ENCODE peak calls at places on chromosome 22, in five cellular contexts. One of them, this sample, is unnamed.

GRCh38 chr22:19799322-19800190 is 39.0 kb downstream of the TBX1 start:
- DNase-seq in lower leg skin: no peak
- DNase-seq in coronary artery: no peak
- DNase-seq in IMR-90: peak
- DNase-seq in colonic mucosa: no peak
- DNase-seq in this sample: no peak

GRCh38 chr22:20080445-20080775 is 369 bp downstream of the DGCR8 start:
- DNase-seq in colonic mucosa: peak
- DNase-seq in coronary artery: no peak
- DNase-seq in IMR-90: peak
- DNase-seq in lower leg skin: no peak
- DNase-seq in this sample: no peak

GRCh38 chr22:33404723-33405122 is 346.5 kb upstream of the SYN3 start:
- DNase-seq in lower leg skin: no peak
- DNase-seq in colonic mucosa: no peak
- DNase-seq in coronary artery: no peak
- DNase-seq in IMR-90: no peak
- DNase-seq in this sample: no peak

GRCh38 chr22:40408718-40409612 is 38.6 kb downstream of the SGSM3 start:
- DNase-seq in IMR-90: no peak
- DNase-seq in lower leg skin: no peak
- DNase-seq in colonic mucosa: no peak
- DNase-seq in coronary artery: no peak
- DNase-seq in this sample: no peak

GRCh38 chr22:49140921-49141680 is 686.6 kb downstream of the BRD1 start:
- DNase-seq in coronary artery: peak
- DNase-seq in lower leg skin: no peak
- DNase-seq in IMR-90: no peak
- DNase-seq in colonic mucosa: no peak
- DNase-seq in this sample: no peak

GRCh38 chr22:46069518-46070214 is 80.7 kb upstream of the PPARA start:
- DNase-seq in IMR-90: peak
- DNase-seq in coronary artery: peak
- DNase-seq in lower leg skin: peak
- DNase-seq in colonic mucosa: peak
- DNase-seq in this sample: peak

GRCh38 chr22:24706050-24706449 is 68.5 kb downstream of the PIWIL3 start:
- DNase-seq in lower leg skin: no peak
- DNase-seq in coronary artery: no peak
- DNase-seq in colonic mucosa: no peak
- DNase-seq in IMR-90: no peak
- DNase-seq in this sample: no peak

GRCh38 chr22:41417622-41418390 is 28.8 kb downstream of the TOB2 start:
- DNase-seq in lower leg skin: peak
- DNase-seq in colonic mucosa: peak
- DNase-seq in IMR-90: no peak
- DNase-seq in coronary artery: peak
- DNase-seq in this sample: peak

GRCh38 chr22:50306753-50307749 is at the start of gene PLXNB2:
- DNase-seq in colonic mucosa: peak
- DNase-seq in coronary artery: no peak
- DNase-seq in IMR-90: peak
- DNase-seq in lower leg skin: peak
- DNase-seq in this sample: no peak

DNA sequence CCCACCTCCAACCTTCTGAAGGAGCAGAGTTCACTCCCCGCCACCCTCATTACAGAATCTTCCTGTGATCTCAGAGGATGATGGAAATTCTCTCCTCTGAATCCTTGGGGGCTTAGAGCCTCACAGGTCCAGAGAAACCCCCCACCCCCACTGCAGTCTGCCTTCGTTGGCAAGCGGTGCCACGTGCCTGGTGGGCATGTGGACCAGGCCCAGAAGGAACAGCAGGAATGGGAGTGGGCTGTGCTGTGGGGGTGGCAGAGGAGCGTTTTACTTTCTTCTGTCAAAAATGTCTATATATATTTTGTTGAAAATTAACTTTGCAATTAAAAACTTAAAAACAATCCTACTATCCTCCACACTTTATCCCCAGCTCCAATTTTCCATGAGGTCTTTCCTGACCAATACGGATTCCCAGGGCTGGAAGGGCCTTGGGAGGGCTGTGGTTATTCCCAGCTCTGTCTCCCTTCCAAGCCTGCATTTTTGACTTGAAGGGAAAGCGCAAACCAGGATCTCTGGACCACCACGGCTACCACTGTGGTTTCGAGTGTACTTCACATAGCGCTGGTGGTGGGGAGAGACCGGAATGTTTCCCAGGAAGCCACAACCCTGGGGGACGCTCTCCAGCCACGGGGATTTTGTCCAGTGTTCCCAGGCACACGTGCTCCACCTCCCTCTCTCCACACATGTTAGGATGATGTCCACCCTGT is 986 bp upstream of the NPTXR start:
- DNase-seq in IMR-90: no peak
- DNase-seq in coronary artery: no peak
- DNase-seq in colonic mucosa: no peak
- DNase-seq in lower leg skin: no peak
- DNase-seq in this sample: no peak
- H3K4me3 ChIP-seq in IMR-90: no peak
- H3K4me3 ChIP-seq in coronary artery: peak
- H3K4me3 ChIP-seq in colonic mucosa: no peak
- H3K4me3 ChIP-seq in lower leg skin: no peak
- H3K4me3 ChIP-seq in this sample: no peak

GRCh38 chr22:17966403-17966717 is 58.0 kb downstream of the MICAL3 start:
- DNase-seq in colonic mucosa: no peak
- DNase-seq in coronary artery: no peak
- DNase-seq in lower leg skin: no peak
- DNase-seq in IMR-90: no peak
- DNase-seq in this sample: no peak

GRCh38 chr22:17965538-17966402 is 58.6 kb downstream of the MICAL3 start:
- DNase-seq in lower leg skin: no peak
- DNase-seq in coronary artery: no peak
- DNase-seq in IMR-90: no peak
- DNase-seq in colonic mucosa: no peak
- DNase-seq in this sample: no peak

GRCh38 chr22:17964153-17964552 is 60.2 kb downstream of the MICAL3 start:
- DNase-seq in colonic mucosa: no peak
- DNase-seq in lower leg skin: no peak
- DNase-seq in IMR-90: no peak
- DNase-seq in coronary artery: no peak
- DNase-seq in this sample: no peak

GRCh38 chr22:17963015-17963414 is 61.3 kb downstream of the MICAL3 start:
- DNase-seq in colonic mucosa: no peak
- DNase-seq in IMR-90: no peak
- DNase-seq in coronary artery: no peak
- DNase-seq in lower leg skin: no peak
- DNase-seq in this sample: no peak

DNA sequence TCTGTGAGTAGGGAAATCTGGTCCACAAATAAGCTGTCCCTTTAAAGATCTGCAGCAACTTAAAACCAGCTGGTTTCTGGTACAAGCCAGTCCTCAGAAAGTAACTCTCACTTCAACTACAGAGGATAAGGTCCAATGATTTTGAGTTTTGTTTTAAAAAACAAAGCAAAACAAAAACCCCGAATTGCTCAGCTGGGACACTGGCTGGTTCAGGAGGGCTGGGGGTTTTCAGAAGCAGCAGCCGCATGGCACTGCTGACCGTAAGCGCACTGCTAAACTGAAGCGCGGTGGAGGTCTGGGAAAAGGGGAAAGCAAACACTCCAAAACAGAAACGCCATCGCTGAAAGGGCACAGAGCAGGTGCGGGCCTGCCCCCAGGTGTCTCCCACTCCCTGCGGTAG is 59.7 kb downstream of the MICAL3 start:
- DNase-seq in lower leg skin: no peak
- DNase-seq in colonic mucosa: no peak
- DNase-seq in IMR-90: no peak
- DNase-seq in coronary artery: no peak
- DNase-seq in this sample: no peak
- TF ChIP-seq CTCF in lower leg skin: no peak
- TF ChIP-seq CTCF in colonic mucosa: no peak
- TF ChIP-seq CTCF in IMR-90: no peak
- TF ChIP-seq CTCF in coronary artery: no peak
- TF ChIP-seq CTCF in this sample: no peak

GRCh38 chr22:27299181-27300085 is 502.1 kb downstream of the MN1 start:
- DNase-seq in lower leg skin: no peak
- DNase-seq in IMR-90: no peak
- DNase-seq in coronary artery: no peak
- DNase-seq in colonic mucosa: no peak
- DNase-seq in this sample: no peak
- H3K4me3 ChIP-seq in lower leg skin: no peak
- H3K4me3 ChIP-seq in IMR-90: no peak
- H3K4me3 ChIP-seq in coronary artery: peak
- H3K4me3 ChIP-seq in colonic mucosa: no peak
- H3K4me3 ChIP-seq in this sample: no peak

GRCh38 chr22:37782340-37783168 is 25.2 kb upstream of the GCAT start:
- DNase-seq in colonic mucosa: peak
- DNase-seq in IMR-90: peak
- DNase-seq in lower leg skin: no peak
- DNase-seq in coronary artery: no peak
- DNase-seq in this sample: no peak
- TF ChIP-seq CTCF in colonic mucosa: no peak
- TF ChIP-seq CTCF in IMR-90: no peak
- TF ChIP-seq CTCF in lower leg skin: no peak
- TF ChIP-seq CTCF in coronary artery: no peak
- TF ChIP-seq CTCF in this sample: no peak

GRCh38 chr22:35742342-35743100 is 24.8 kb downstream of the APOL5 start:
- DNase-seq in coronary artery: no peak
- DNase-seq in colonic mucosa: no peak
- DNase-seq in IMR-90: peak
- DNase-seq in lower leg skin: no peak
- DNase-seq in this sample: no peak

GRCh38 chr22:35740616-35741015 is 22.9 kb downstream of the APOL5 start:
- DNase-seq in lower leg skin: no peak
- DNase-seq in colonic mucosa: no peak
- DNase-seq in IMR-90: no peak
- DNase-seq in coronary artery: no peak
- DNase-seq in this sample: no peak

GRCh38 chr22:35746248-35746647 is 28.6 kb downstream of the APOL5 start:
- DNase-seq in IMR-90: no peak
- DNase-seq in coronary artery: no peak
- DNase-seq in colonic mucosa: no peak
- DNase-seq in lower leg skin: no peak
- DNase-seq in this sample: no peak

GRCh38 chr22:35746946-35747703 is 29.5 kb downstream of the APOL5 start:
- DNase-seq in coronary artery: no peak
- DNase-seq in colonic mucosa: no peak
- DNase-seq in lower leg skin: no peak
- DNase-seq in IMR-90: peak
- DNase-seq in this sample: no peak

DNA sequence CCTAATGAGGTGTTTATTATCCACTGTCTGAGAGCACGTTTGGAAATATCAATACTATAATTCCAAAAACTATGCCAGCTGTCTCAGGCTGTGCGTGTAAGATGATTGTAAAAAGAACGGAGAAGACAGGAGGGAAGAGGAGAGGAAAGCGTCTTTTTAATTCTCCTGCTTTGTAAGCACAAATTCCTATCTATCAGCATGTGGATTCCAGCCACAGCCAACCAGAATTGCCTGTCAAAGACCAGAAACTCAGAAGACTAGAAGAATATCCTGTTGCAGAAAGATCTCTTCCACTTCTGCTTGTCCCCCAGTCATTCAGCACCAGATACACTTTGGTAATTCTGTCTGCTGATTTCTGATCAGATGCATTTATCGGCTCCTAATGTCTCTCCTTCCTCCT is 25.8 kb downstream of the APOL5 start:
- DNase-seq in colonic mucosa: no peak
- DNase-seq in coronary artery: no peak
- DNase-seq in lower leg skin: no peak
- DNase-seq in IMR-90: peak
- DNase-seq in this sample: no peak
- H3K4me3 ChIP-seq in colonic mucosa: no peak
- H3K4me3 ChIP-seq in coronary artery: no peak
- H3K4me3 ChIP-seq in lower leg skin: no peak
- H3K4me3 ChIP-seq in IMR-90: no peak
- H3K4me3 ChIP-seq in this sample: no peak

DNA sequence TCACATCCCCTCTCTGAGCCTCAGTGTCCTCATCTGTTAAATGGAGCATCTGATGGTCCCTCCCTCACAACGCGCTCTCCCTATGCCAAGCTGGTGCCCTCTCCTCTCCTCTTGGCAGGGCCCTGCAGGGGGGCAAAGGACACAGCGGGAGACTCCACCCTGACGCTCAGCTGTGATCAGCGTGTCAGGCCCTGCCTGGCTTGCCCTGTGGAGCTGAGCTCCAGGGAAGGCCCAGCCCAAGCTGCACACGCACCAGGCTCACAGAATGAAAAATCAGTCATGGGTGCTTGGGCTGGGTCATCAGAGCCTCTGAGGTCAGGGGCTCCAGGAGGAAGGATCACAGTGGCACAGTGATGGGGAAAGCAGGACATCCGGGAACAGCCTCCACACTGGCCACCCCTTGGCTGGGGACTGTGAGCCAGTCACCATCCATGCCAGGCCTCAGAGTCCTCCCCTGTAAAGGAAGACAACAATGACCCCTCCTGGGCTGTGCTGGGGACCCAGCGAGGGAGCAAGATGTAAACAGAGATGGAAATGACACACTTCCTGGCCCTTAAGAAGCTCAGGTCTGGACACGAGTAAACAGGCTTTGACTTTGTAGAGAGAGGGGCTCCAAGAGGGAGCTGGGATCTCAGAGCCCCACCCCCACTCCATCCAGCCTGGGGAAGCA is 36.6 kb downstream of the RPL3 start:
- DNase-seq in lower leg skin: no peak
- DNase-seq in IMR-90: no peak
- DNase-seq in colonic mucosa: no peak
- DNase-seq in coronary artery: no peak
- DNase-seq in this sample: no peak
- TF ChIP-seq CTCF in lower leg skin: no peak
- TF ChIP-seq CTCF in IMR-90: peak
- TF ChIP-seq CTCF in colonic mucosa: no peak
- TF ChIP-seq CTCF in coronary artery: no peak
- TF ChIP-seq CTCF in this sample: no peak

DNA sequence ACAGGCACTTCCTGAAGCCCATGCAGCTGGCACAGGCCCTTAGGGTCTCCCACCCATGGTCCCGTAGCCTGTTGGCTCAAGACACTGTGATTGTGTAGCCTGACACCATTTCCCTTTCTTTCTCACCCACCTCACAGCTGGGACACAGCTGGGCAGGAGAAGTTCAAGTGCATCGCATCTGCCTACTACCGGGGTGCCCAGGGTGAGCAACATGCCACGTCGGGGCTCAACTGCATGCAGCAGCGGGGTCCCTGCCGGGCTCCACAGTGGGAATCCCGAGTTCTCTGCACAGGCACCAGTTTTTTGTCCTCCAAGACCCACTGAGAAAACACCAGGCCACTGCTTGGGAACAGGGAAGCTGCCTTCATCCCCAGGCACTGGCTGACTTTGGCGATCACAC is 10.6 kb downstream of the RAB36 start:
- DNase-seq in colonic mucosa: no peak
- DNase-seq in coronary artery: no peak
- DNase-seq in lower leg skin: no peak
- DNase-seq in IMR-90: no peak
- DNase-seq in this sample: no peak
- H3K4me3 ChIP-seq in colonic mucosa: no peak
- H3K4me3 ChIP-seq in coronary artery: no peak
- H3K4me3 ChIP-seq in lower leg skin: no peak
- H3K4me3 ChIP-seq in IMR-90: no peak
- H3K4me3 ChIP-seq in this sample: no peak

This sample was measured in LNCaP clone FGC.